ENCODE peak calls at places on chromosome 7, in eight cellular contexts. O, K, L, S, R, P, T and Q are unnamed samples.
A peak's percentile ranks its signal among the peaks of the same experiment; 100 is the strongest.

GRCh38 chr7:132141109-132141508 is 435.2 kb downstream of the PLXNA4 start:
- DNase-seq in O (no peak), K (no peak), L (no peak), S (no peak), R (peak; percentile 16), P (no peak), T (no peak), Q (no peak)

GRCh38 chr7:94236960-94237359 is 157.7 kb upstream of the COL1A2 start:
- DNase-seq in O (no peak), K (no peak), L (no peak), S (no peak), R (no peak), P (no peak), T (no peak), Q (no peak)

GRCh38 chr7:77765906-77766800 is 32.1 kb downstream of the TMEM60 start:
- DNase-seq in O (no peak), K (no peak), L (no peak), S (no peak), R (no peak), P (peak; percentile 0), T (no peak), Q (no peak)

GRCh38 chr7:70525991-70526390 is 606.0 kb upstream of the GALNT17 start:
- DNase-seq in O (no peak), K (no peak), L (no peak), S (no peak), R (no peak), P (no peak), T (no peak), Q (no peak)

GRCh38 chr7:133561361-133561760 is 308.5 kb downstream of the EXOC4 start:
- DNase-seq in O (no peak), K (no peak), L (no peak), S (no peak), R (no peak), P (no peak), T (no peak), Q (no peak)

GRCh38 chr7:98840604-98841508 is 29.0 kb downstream of the TMEM130 start:
- DNase-seq in O (peak; percentile 93), K (no peak), L (no peak), S (no peak), R (no peak), P (no peak), T (no peak), Q (no peak)

GRCh38 chr7:45580053-45580872 is 6.1 kb downstream of the ADCY1 start:
- DNase-seq in O (peak; percentile 30), K (no peak), L (no peak), S (no peak), R (no peak), P (no peak), T (peak; percentile 27), Q (no peak)

GRCh38 chr7:24039991-24040390 is 244.0 kb upstream of the NPY start:
- DNase-seq in O (no peak), K (no peak), L (no peak), S (no peak), R (no peak), P (no peak), T (no peak), Q (no peak)

GRCh38 chr7:106464169-106464568 is 179.4 kb upstream of the NAMPT start:
- DNase-seq in O (no peak), K (no peak), L (no peak), S (no peak), R (no peak), P (no peak), T (no peak), Q (no peak)

GRCh38 chr7:134645935-134646334 is 718 bp upstream of the BPGM start:
- DNase-seq in O (peak; percentile 51), K (no peak), L (no peak), S (peak; percentile 9), R (peak; percentile 15), P (no peak), T (no peak), Q (no peak)

GRCh38 chr7:155457544-155458316 is at the start of gene EN2:
- DNase-seq in O (peak; percentile 68), K (no peak), L (no peak), S (no peak), R (no peak), P (no peak), T (peak; percentile 70), Q (no peak)

GRCh38 chr7:139775829-139776266 is 1.9 kb downstream of the HIPK2 start:
- DNase-seq in O (peak; percentile 71), K (peak; percentile 86), L (peak; percentile 68), S (peak; percentile 78), R (peak; percentile 81), P (peak; percentile 55), T (peak; percentile 72), Q (peak; percentile 79)

GRCh38 chr7:31747553-31747952 is 60.5 kb downstream of the PPP1R17 start:
- DNase-seq in O (peak; percentile 39), K (no peak), L (no peak), S (no peak), R (no peak), P (no peak), T (no peak), Q (no peak)

GRCh38 chr7:69728299-69728698 is 130.0 kb downstream of the AUTS2 start:
- DNase-seq in O (no peak), K (no peak), L (no peak), S (no peak), R (no peak), P (no peak), T (no peak), Q (no peak)

GRCh38 chr7:157195868-157196267 is 57.1 kb downstream of the UBE3C start:
- DNase-seq in O (no peak), K (no peak), L (no peak), S (no peak), R (no peak), P (no peak), T (no peak), Q (no peak)

GRCh38 chr7:25716421-25716820 is 435.6 kb upstream of the NFE2L3 start:
- DNase-seq in O (peak; percentile 94), K (no peak), L (no peak), S (no peak), R (no peak), P (no peak), T (no peak), Q (no peak)

GRCh38 chr7:48225101-48225500 is 53.8 kb downstream of the ABCA13 start:
- DNase-seq in O (no peak), K (no peak), L (no peak), S (no peak), R (no peak), P (no peak), T (no peak), Q (no peak)